ENCODE peak calls at places on chromosomes 7 and 10, in seven cellular contexts. J, W, V, R, F, E and Z are unnamed samples. For H3K79me1, the result is how much of the 10 kb centered on the place peaks cover.

GRCh38 chr10:122279725-122280141 is 8.6 kb downstream of the BTBD16 start:
- DNase-seq in F (peak), E (no peak), R (peak), J (peak), V (peak), W (peak), Z (peak)

GRCh38 chr10:31612082-31612481 is 293.1 kb downstream of the ZEB1 start:
- DNase-seq in E (no peak), R (no peak), F (no peak), J (peak), V (no peak), W (no peak), Z (no peak)

GRCh38 chr10:116809528-116810500 is 39.5 kb upstream of the ENO4 start:
- DNase-seq in E (no peak), F (no peak), J (no peak), V (peak), R (no peak), W (no peak), Z (peak)

GRCh38 chr10:28909875-28910274 is 232.6 kb downstream of the BAMBI start:
- DNase-seq in E (no peak), V (no peak), F (no peak), W (no peak), R (no peak), J (no peak), Z (no peak)

GRCh38 chr10:43026039-43026973 is 50.6 kb upstream of the RET start:
- DNase-seq in V (peak), J (no peak), R (no peak), F (peak), W (no peak), E (no peak), Z (peak)

GRCh38 chr10:74113546-74113945 is 37.1 kb downstream of the AP3M1 start:
- DNase-seq in E (no peak), V (no peak), R (no peak), F (no peak), J (peak), W (no peak), Z (no peak)

GRCh38 chr7:4699897-4700296 is 17.8 kb downstream of the FOXK1 start:
- DNase-seq in R (no peak), E (no peak), V (no peak), J (no peak), F (no peak), W (no peak), Z (no peak)

GRCh38 chr10:71587941-71588573 is 131.5 kb downstream of the C10orf105 start:
- DNase-seq in W (no peak), R (no peak), J (no peak), V (no peak), E (no peak), F (no peak), Z (no peak)

GRCh38 chr10:31603245-31604087 is 284.4 kb downstream of the ZEB1 start:
- DNase-seq in F (peak), W (peak), R (peak), J (peak), E (peak), V (peak), Z (peak)

GRCh38 chr7:117871778-117872538 is 1.3 kb downstream of the CTTNBP2 start:
- DNase-seq in W (peak), R (peak), E (no peak), F (no peak), V (peak), J (no peak), Z (peak)

GRCh38 chr10:25902002-25902401 is 32.0 kb upstream of the MYO3A start:
- DNase-seq in E (no peak), W (no peak), V (no peak), R (no peak), J (no peak), F (no peak), Z (no peak)

GRCh38 chr7:151373599-151373998 is 32.0 kb downstream of the NUB1 start:
- DNase-seq in J (no peak), F (no peak), R (no peak), V (no peak), W (no peak), E (no peak), Z (no peak)
- H3K79me1 ChIP-seq in J (under half), F (under half), R (under half), V (under half), W (under half), E (under half), Z (under half)

GRCh38 chr10:125883198-125883597 is 2.1 kb upstream of the DHX32 start:
- DNase-seq in J (no peak), F (no peak), W (no peak), V (no peak), R (no peak), E (no peak), Z (no peak)

GRCh38 chr10:125878957-125879835 is 1.9 kb downstream of the DHX32 start:
- DNase-seq in V (peak), W (no peak), R (peak), J (peak), F (no peak), E (no peak), Z (no peak)

GRCh38 chr10:125882596-125882995 is 1.5 kb upstream of the DHX32 start:
- DNase-seq in R (no peak), W (no peak), V (no peak), F (no peak), E (no peak), J (peak), Z (no peak)

GRCh38 chr10:125881192-125881591 is at the start of gene DHX32:
- DNase-seq in W (peak), V (peak), F (no peak), J (no peak), R (peak), E (no peak), Z (peak)

GRCh38 chr10:125880719-125881118 is 373 bp downstream of the DHX32 start:
- DNase-seq in J (peak), E (no peak), R (peak), V (peak), F (peak), W (no peak), Z (no peak)
- H3K79me1 ChIP-seq in J (under half), E (under half), R (under half), V (under half), F (under half), W (under half), Z (under half)

GRCh38 chr10:6759961-6760360 is 179.9 kb upstream of the PRKCQ start:
- DNase-seq in F (no peak), E (no peak), W (no peak), J (no peak), V (no peak), R (no peak), Z (no peak)
- H3K79me1 ChIP-seq in F (under half), E (under half), W (under half), J (under half), V (under half), R (under half), Z (under half)

DNA sequence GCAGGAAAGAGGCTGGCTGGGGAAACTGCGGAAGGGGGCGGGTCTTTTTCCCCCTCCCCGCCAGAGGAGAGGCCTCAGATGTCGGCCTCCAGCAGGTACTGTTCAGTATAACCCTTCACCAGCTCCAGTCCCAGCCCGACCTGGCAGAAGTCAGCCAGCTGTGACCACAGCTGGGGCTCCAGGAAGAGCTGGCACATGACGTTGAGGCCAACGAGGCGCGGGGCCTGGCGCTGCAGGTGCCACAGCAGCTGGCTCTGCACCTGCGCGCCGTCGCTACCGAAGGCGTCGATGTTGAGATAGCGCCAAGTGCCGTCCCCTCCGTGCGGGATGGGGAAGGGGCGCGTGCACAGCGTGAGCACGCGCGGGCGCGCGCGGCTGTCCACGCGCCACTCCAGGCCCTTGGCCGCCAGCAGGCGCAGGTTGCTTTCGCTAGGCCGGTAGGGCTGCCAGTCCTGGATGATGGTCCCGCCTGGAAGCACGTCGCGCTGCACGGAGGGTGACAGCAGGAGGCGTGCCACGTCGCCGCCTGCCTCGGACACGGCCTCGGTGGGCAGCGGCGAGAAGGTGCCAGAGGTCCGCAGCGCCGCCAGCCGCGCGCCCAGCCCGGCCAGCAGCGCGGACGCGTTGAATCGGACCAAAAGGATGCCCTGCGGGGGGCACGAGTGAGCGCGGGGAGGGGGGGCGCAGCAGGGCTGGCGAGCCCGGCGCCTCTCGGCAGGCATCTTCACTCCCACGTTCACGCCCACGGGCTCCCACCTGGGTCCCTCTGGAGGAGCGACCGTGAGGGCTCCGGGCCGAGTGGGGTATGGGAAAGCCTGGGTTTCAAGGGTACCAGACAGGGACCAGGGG is 6.9 kb upstream of the VGF start:
- DNase-seq in V (peak), E (no peak), F (no peak), J (no peak), W (no peak), R (no peak), Z (peak)
- H3K79me1 ChIP-seq in V (under half), E (under half), F (under half), J (under half), W (under half), R (under half), Z (under half)

DNA sequence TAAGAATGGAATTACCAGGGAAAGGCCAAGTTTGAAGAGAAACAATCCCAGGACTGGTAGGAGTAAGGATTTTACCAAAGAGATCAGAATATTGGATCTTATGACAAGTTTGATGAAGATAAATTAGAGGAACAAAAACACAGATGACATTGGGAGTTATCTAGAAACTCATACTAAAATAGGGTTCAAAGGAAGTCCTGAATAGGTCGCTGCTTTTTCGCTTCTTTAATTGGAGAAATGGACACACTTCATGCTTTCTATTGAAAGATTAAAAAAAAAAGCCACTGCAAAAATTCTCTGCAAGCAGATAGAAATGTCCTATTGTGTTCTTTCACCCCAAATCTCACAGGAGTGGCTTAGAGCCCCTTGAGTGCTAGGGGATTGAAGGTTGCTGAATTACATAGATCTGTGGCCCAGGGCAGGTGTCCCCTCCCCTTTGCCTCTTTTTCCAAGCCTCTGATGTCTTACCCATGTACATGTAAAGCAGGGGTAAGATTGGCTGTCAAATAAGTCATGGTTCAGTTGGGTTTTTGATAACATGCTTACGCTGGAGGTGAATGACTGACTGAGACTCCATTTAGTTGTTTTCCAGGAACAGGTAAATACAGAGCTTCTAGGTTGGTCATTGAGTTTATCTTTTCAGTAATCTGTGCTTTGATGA is 152.0 kb downstream of the OR13A1 start:
- DNase-seq in R (no peak), J (no peak), V (no peak), E (no peak), F (no peak), W (no peak), Z (no peak)
- H3K79me1 ChIP-seq in R (under half), J (under half), V (under half), E (under half), F (under half), W (under half), Z (under half)

GRCh38 chr7:135772639-135773019 is 24.0 kb upstream of the FAM180A start:
- DNase-seq in V (peak), R (no peak), W (no peak), F (no peak), J (no peak), E (no peak), Z (no peak)

GRCh38 chr7:135771051-135771450 is 22.4 kb upstream of the FAM180A start:
- DNase-seq in E (no peak), R (no peak), W (no peak), F (no peak), J (no peak), V (no peak), Z (no peak)

GRCh38 chr7:135770139-135770710 is 21.6 kb upstream of the FAM180A start:
- DNase-seq in F (no peak), R (peak), V (no peak), E (no peak), J (peak), W (no peak), Z (no peak)

GRCh38 chr7:135773451-135773850 is 24.8 kb upstream of the FAM180A start:
- DNase-seq in R (no peak), W (no peak), F (no peak), E (no peak), V (no peak), J (peak), Z (no peak)

GRCh38 chr7:135771961-135772638 is 23.5 kb upstream of the FAM180A start:
- DNase-seq in V (peak), W (no peak), E (no peak), R (peak), F (no peak), J (peak), Z (no peak)
- H3K79me1 ChIP-seq in V (under half), W (under half), E (under half), R (under half), F (under half), J (under half), Z (under half)

GRCh38 chr10:44439436-44439835 is 54.5 kb upstream of the CXCL12 start:
- DNase-seq in V (no peak), F (no peak), W (no peak), E (no peak), R (no peak), J (no peak), Z (no peak)

GRCh38 chr10:44436240-44436639 is 51.3 kb upstream of the CXCL12 start:
- DNase-seq in W (no peak), E (no peak), V (no peak), F (no peak), J (no peak), R (no peak), Z (no peak)

GRCh38 chr10:44435196-44435595 is 50.3 kb upstream of the CXCL12 start:
- DNase-seq in W (no peak), R (no peak), E (no peak), F (no peak), V (no peak), J (no peak), Z (no peak)

GRCh38 chr10:44439845-44440244 is 54.9 kb upstream of the CXCL12 start:
- DNase-seq in V (peak), W (no peak), R (no peak), J (no peak), E (no peak), F (no peak), Z (no peak)

DNA sequence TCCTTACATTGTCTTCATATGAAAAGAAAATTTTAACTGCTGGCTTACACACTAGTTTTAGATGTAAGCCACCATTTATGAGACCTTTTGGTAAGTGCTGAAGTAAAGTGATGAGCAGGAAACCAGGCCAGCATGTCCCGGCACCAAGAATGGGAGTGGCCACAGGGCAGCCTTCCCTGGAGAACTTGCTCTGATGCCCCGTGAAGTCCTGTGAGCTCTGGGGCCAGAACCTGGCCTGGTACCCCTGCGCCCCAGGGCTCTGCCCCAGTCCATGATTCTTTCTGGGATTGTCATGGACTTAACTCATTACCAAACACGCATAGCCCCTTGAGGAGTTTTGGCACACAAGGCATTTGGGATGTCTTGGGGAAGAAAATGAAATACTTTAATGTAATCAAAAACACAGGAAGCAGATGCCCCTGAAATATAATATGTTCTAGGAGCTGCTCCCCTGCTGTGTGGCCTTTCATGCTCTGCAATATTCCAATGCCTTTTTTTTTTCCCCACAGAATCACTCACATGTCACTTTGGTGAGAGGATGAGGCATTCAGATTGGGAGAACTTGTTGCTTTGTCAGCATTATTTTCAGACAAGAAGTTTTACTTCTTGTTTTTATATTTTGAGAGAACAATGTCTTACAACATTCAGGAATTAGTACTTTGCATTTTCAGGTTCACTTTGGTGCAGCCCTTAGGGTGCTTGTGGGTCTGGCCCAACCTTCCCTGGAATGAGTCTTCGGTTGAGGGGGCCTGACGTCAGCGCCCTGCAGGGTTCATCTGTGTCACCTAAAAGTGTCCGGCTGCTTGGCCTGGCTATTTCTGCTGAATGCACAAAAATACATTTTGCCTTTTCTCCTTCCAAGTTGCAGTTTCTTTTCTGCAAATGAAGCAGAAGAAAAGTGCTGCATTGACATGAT is 53.2 kb upstream of the CXCL12 start:
- DNase-seq in R (no peak), W (no peak), J (no peak), F (no peak), E (no peak), V (no peak), Z (no peak)
- H3K79me1 ChIP-seq in R (under half), W (under half), J (under half), F (under half), E (under half), V (under half), Z (under half)